ENCODE peak calls at places on chromosome 11, in five cellular contexts. L, F, R, B and I are unnamed samples.
A peak's percentile ranks its signal among the peaks of the same experiment; 100 is the strongest.

GRCh38 chr11:62600367-62601113 is 1.1 kb downstream of the MTA2 start:
- DNase-seq in L (no peak), F (no peak), R (no peak), B (peak; percentile 68), I (peak; percentile 46)

GRCh38 chr11:86676533-86677154 is 4.2 kb upstream of the ME3 start:
- DNase-seq in L (peak; percentile 71), F (peak; percentile 38), R (no peak), B (peak; percentile 93), I (peak; percentile 93)

GRCh38 chr11:102187416-102188125 is 77.3 kb downstream of the YAP1 start:
- DNase-seq in L (no peak), F (no peak), R (no peak), B (no peak), I (no peak)

GRCh38 chr11:32374261-32374711 is 61.1 kb downstream of the WT1 start:
- DNase-seq in L (peak; percentile 86), F (peak; percentile 68), R (no peak), B (peak; percentile 95), I (peak; percentile 91)

GRCh38 chr11:100639140-100639539 is 47.9 kb upstream of the ARHGAP42 start:
- DNase-seq in L (no peak), F (peak; percentile 14), R (peak; percentile 32), B (no peak), I (peak; percentile 53)

GRCh38 chr11:129815596-129816461 is at the start of gene TMEM45B:
- DNase-seq in L (peak; percentile 63), F (peak; percentile 84), R (no peak), B (peak; percentile 67), I (peak; percentile 84)

GRCh38 chr11:69463181-69463891 is 18.1 kb upstream of the LINC01488 start:
- DNase-seq in L (no peak), F (peak; percentile 35), R (no peak), B (peak; percentile 65), I (no peak)

GRCh38 chr11:121757480-121758125 is 304.8 kb upstream of the SORL1-AS1 start:
- DNase-seq in L (no peak), F (no peak), R (no peak), B (peak; percentile 41), I (peak; percentile 54)